ENCODE peak calls at places on chromosomes 13 and 19, in eight cellular contexts. One of them, this sample, is unnamed.

GRCh38 chr13:35927554-35927953 is 203.6 kb downstream of the DCLK1 start:
- DNase-seq in uterus: peak; percentile 75
- DNase-seq in lower leg skin: no peak
- DNase-seq in substantia nigra: no peak
- DNase-seq in stimulated activated CD4-positive, alpha-beta T cell treated with anti-CD3 and anti-CD28 coated beads, Interleukin-1b, Interleukin-23, amount 100 ng/mL, for 1 hour: no peak
- DNase-seq in stimulated activated CD8-positive, alpha-beta memory T cell treated with anti-CD3 and anti-CD28 coated beads, Interleukin-4, amount 100 ng/mL, for 1 hour: no peak
- DNase-seq in adrenal gland: peak; percentile 46
- DNase-seq in SHP77 treated with DMSO at 0.1 percent for 48 hours: no peak
- DNase-seq in this sample: no peak

GRCh38 chr13:113845723-113846638 is 17.9 kb downstream of the GAS6 start:
- DNase-seq in stimulated activated CD4-positive, alpha-beta T cell treated with anti-CD3 and anti-CD28 coated beads, Interleukin-1b, Interleukin-23, amount 100 ng/mL, for 1 hour: no peak
- DNase-seq in substantia nigra: no peak
- DNase-seq in lower leg skin: no peak
- DNase-seq in uterus: peak; percentile 16
- DNase-seq in stimulated activated CD8-positive, alpha-beta memory T cell treated with anti-CD3 and anti-CD28 coated beads, Interleukin-4, amount 100 ng/mL, for 1 hour: no peak
- DNase-seq in adrenal gland: no peak
- DNase-seq in SHP77 treated with DMSO at 0.1 percent for 48 hours: no peak
- DNase-seq in this sample: no peak

GRCh38 chr13:48562296-48563066 is 29.6 kb upstream of the RCBTB2 start:
- DNase-seq in lower leg skin: no peak
- DNase-seq in uterus: no peak
- DNase-seq in adrenal gland: no peak
- DNase-seq in substantia nigra: no peak
- DNase-seq in SHP77 treated with DMSO at 0.1 percent for 48 hours: no peak
- DNase-seq in stimulated activated CD8-positive, alpha-beta memory T cell treated with anti-CD3 and anti-CD28 coated beads, Interleukin-4, amount 100 ng/mL, for 1 hour: peak; percentile 42
- DNase-seq in stimulated activated CD4-positive, alpha-beta T cell treated with anti-CD3 and anti-CD28 coated beads, Interleukin-1b, Interleukin-23, amount 100 ng/mL, for 1 hour: no peak
- DNase-seq in this sample: peak; percentile 34

GRCh38 chr19:57167385-57167784 is at the start of gene DUXA:
- DNase-seq in lower leg skin: no peak
- DNase-seq in uterus: no peak
- DNase-seq in stimulated activated CD8-positive, alpha-beta memory T cell treated with anti-CD3 and anti-CD28 coated beads, Interleukin-4, amount 100 ng/mL, for 1 hour: no peak
- DNase-seq in adrenal gland: no peak
- DNase-seq in SHP77 treated with DMSO at 0.1 percent for 48 hours: no peak
- DNase-seq in stimulated activated CD4-positive, alpha-beta T cell treated with anti-CD3 and anti-CD28 coated beads, Interleukin-1b, Interleukin-23, amount 100 ng/mL, for 1 hour: no peak
- DNase-seq in substantia nigra: no peak
- DNase-seq in this sample: no peak

GRCh38 chr19:29876414-29876813 is 64.6 kb downstream of the CCNE1 start:
- DNase-seq in stimulated activated CD8-positive, alpha-beta memory T cell treated with anti-CD3 and anti-CD28 coated beads, Interleukin-4, amount 100 ng/mL, for 1 hour: no peak
- DNase-seq in lower leg skin: no peak
- DNase-seq in SHP77 treated with DMSO at 0.1 percent for 48 hours: no peak
- DNase-seq in stimulated activated CD4-positive, alpha-beta T cell treated with anti-CD3 and anti-CD28 coated beads, Interleukin-1b, Interleukin-23, amount 100 ng/mL, for 1 hour: no peak
- DNase-seq in uterus: no peak
- DNase-seq in adrenal gland: no peak
- DNase-seq in substantia nigra: no peak
- DNase-seq in this sample: no peak

GRCh38 chr19:19628499-19629134 is 597 bp upstream of the LPAR2 start:
- DNase-seq in lower leg skin: no peak
- DNase-seq in substantia nigra: no peak
- DNase-seq in uterus: no peak
- DNase-seq in SHP77 treated with DMSO at 0.1 percent for 48 hours: no peak
- DNase-seq in stimulated activated CD8-positive, alpha-beta memory T cell treated with anti-CD3 and anti-CD28 coated beads, Interleukin-4, amount 100 ng/mL, for 1 hour: peak; percentile 6
- DNase-seq in stimulated activated CD4-positive, alpha-beta T cell treated with anti-CD3 and anti-CD28 coated beads, Interleukin-1b, Interleukin-23, amount 100 ng/mL, for 1 hour: no peak
- DNase-seq in adrenal gland: peak; percentile 83
- DNase-seq in this sample: no peak

GRCh38 chr13:67137044-67137735 is 92.9 kb downstream of the PCDH9 start:
- DNase-seq in stimulated activated CD4-positive, alpha-beta T cell treated with anti-CD3 and anti-CD28 coated beads, Interleukin-1b, Interleukin-23, amount 100 ng/mL, for 1 hour: no peak
- DNase-seq in adrenal gland: no peak
- DNase-seq in lower leg skin: no peak
- DNase-seq in stimulated activated CD8-positive, alpha-beta memory T cell treated with anti-CD3 and anti-CD28 coated beads, Interleukin-4, amount 100 ng/mL, for 1 hour: no peak
- DNase-seq in SHP77 treated with DMSO at 0.1 percent for 48 hours: no peak
- DNase-seq in substantia nigra: no peak
- DNase-seq in uterus: no peak
- DNase-seq in this sample: no peak

GRCh38 chr13:41568990-41569387 is 111.6 kb downstream of the RGCC start:
- DNase-seq in lower leg skin: no peak
- DNase-seq in SHP77 treated with DMSO at 0.1 percent for 48 hours: no peak
- DNase-seq in adrenal gland: no peak
- DNase-seq in stimulated activated CD8-positive, alpha-beta memory T cell treated with anti-CD3 and anti-CD28 coated beads, Interleukin-4, amount 100 ng/mL, for 1 hour: no peak
- DNase-seq in uterus: no peak
- DNase-seq in stimulated activated CD4-positive, alpha-beta T cell treated with anti-CD3 and anti-CD28 coated beads, Interleukin-1b, Interleukin-23, amount 100 ng/mL, for 1 hour: no peak
- DNase-seq in substantia nigra: no peak
- DNase-seq in this sample: no peak

GRCh38 chr19:48558018-48558684 is 6.2 kb downstream of the SULT2B1 start:
- DNase-seq in uterus: no peak
- DNase-seq in lower leg skin: peak; percentile 90
- DNase-seq in stimulated activated CD4-positive, alpha-beta T cell treated with anti-CD3 and anti-CD28 coated beads, Interleukin-1b, Interleukin-23, amount 100 ng/mL, for 1 hour: no peak
- DNase-seq in SHP77 treated with DMSO at 0.1 percent for 48 hours: no peak
- DNase-seq in substantia nigra: no peak
- DNase-seq in adrenal gland: peak; percentile 77
- DNase-seq in stimulated activated CD8-positive, alpha-beta memory T cell treated with anti-CD3 and anti-CD28 coated beads, Interleukin-4, amount 100 ng/mL, for 1 hour: no peak
- DNase-seq in this sample: peak; percentile 49

GRCh38 chr13:32600891-32601290 is 14.6 kb downstream of the PDS5B start:
- DNase-seq in stimulated activated CD8-positive, alpha-beta memory T cell treated with anti-CD3 and anti-CD28 coated beads, Interleukin-4, amount 100 ng/mL, for 1 hour: no peak
- DNase-seq in stimulated activated CD4-positive, alpha-beta T cell treated with anti-CD3 and anti-CD28 coated beads, Interleukin-1b, Interleukin-23, amount 100 ng/mL, for 1 hour: no peak
- DNase-seq in adrenal gland: no peak
- DNase-seq in substantia nigra: no peak
- DNase-seq in lower leg skin: no peak
- DNase-seq in SHP77 treated with DMSO at 0.1 percent for 48 hours: no peak
- DNase-seq in uterus: no peak
- DNase-seq in this sample: no peak

GRCh38 chr13:40094056-40094455 is 438.6 kb downstream of the COG6 start:
- DNase-seq in substantia nigra: no peak
- DNase-seq in lower leg skin: no peak
- DNase-seq in adrenal gland: no peak
- DNase-seq in stimulated activated CD4-positive, alpha-beta T cell treated with anti-CD3 and anti-CD28 coated beads, Interleukin-1b, Interleukin-23, amount 100 ng/mL, for 1 hour: no peak
- DNase-seq in SHP77 treated with DMSO at 0.1 percent for 48 hours: no peak
- DNase-seq in stimulated activated CD8-positive, alpha-beta memory T cell treated with anti-CD3 and anti-CD28 coated beads, Interleukin-4, amount 100 ng/mL, for 1 hour: no peak
- DNase-seq in uterus: no peak
- DNase-seq in this sample: no peak

GRCh38 chr19:19613456-19613855 is 5.0 kb downstream of the PBX4 start:
- DNase-seq in adrenal gland: no peak
- DNase-seq in SHP77 treated with DMSO at 0.1 percent for 48 hours: no peak
- DNase-seq in uterus: no peak
- DNase-seq in stimulated activated CD8-positive, alpha-beta memory T cell treated with anti-CD3 and anti-CD28 coated beads, Interleukin-4, amount 100 ng/mL, for 1 hour: no peak
- DNase-seq in stimulated activated CD4-positive, alpha-beta T cell treated with anti-CD3 and anti-CD28 coated beads, Interleukin-1b, Interleukin-23, amount 100 ng/mL, for 1 hour: no peak
- DNase-seq in lower leg skin: no peak
- DNase-seq in substantia nigra: no peak
- DNase-seq in this sample: no peak

GRCh38 chr19:41699231-41699967 is 9.0 kb upstream of the CEACAM5 start:
- DNase-seq in uterus: no peak
- DNase-seq in substantia nigra: no peak
- DNase-seq in stimulated activated CD4-positive, alpha-beta T cell treated with anti-CD3 and anti-CD28 coated beads, Interleukin-1b, Interleukin-23, amount 100 ng/mL, for 1 hour: no peak
- DNase-seq in adrenal gland: no peak
- DNase-seq in lower leg skin: peak; percentile 59
- DNase-seq in SHP77 treated with DMSO at 0.1 percent for 48 hours: no peak
- DNase-seq in stimulated activated CD8-positive, alpha-beta memory T cell treated with anti-CD3 and anti-CD28 coated beads, Interleukin-4, amount 100 ng/mL, for 1 hour: no peak
- DNase-seq in this sample: no peak

GRCh38 chr13:31151837-31152236 is 9.9 kb downstream of the HSPH1 start:
- DNase-seq in stimulated activated CD8-positive, alpha-beta memory T cell treated with anti-CD3 and anti-CD28 coated beads, Interleukin-4, amount 100 ng/mL, for 1 hour: no peak
- DNase-seq in uterus: no peak
- DNase-seq in lower leg skin: no peak
- DNase-seq in SHP77 treated with DMSO at 0.1 percent for 48 hours: no peak
- DNase-seq in substantia nigra: no peak
- DNase-seq in stimulated activated CD4-positive, alpha-beta T cell treated with anti-CD3 and anti-CD28 coated beads, Interleukin-1b, Interleukin-23, amount 100 ng/mL, for 1 hour: no peak
- DNase-seq in adrenal gland: no peak
- DNase-seq in this sample: no peak

GRCh38 chr13:27619093-27619705 is 1.1 kb downstream of the LNX2 start:
- DNase-seq in adrenal gland: no peak
- DNase-seq in stimulated activated CD8-positive, alpha-beta memory T cell treated with anti-CD3 and anti-CD28 coated beads, Interleukin-4, amount 100 ng/mL, for 1 hour: no peak
- DNase-seq in substantia nigra: no peak
- DNase-seq in SHP77 treated with DMSO at 0.1 percent for 48 hours: no peak
- DNase-seq in lower leg skin: no peak
- DNase-seq in uterus: no peak
- DNase-seq in stimulated activated CD4-positive, alpha-beta T cell treated with anti-CD3 and anti-CD28 coated beads, Interleukin-1b, Interleukin-23, amount 100 ng/mL, for 1 hour: no peak
- DNase-seq in this sample: no peak

GRCh38 chr13:113981611-113982295 is 7.9 kb upstream of the C13orf46 start:
- DNase-seq in uterus: peak; percentile 8
- DNase-seq in stimulated activated CD8-positive, alpha-beta memory T cell treated with anti-CD3 and anti-CD28 coated beads, Interleukin-4, amount 100 ng/mL, for 1 hour: no peak
- DNase-seq in adrenal gland: no peak
- DNase-seq in substantia nigra: no peak
- DNase-seq in SHP77 treated with DMSO at 0.1 percent for 48 hours: no peak
- DNase-seq in stimulated activated CD4-positive, alpha-beta T cell treated with anti-CD3 and anti-CD28 coated beads, Interleukin-1b, Interleukin-23, amount 100 ng/mL, for 1 hour: no peak
- DNase-seq in lower leg skin: peak; percentile 83
- DNase-seq in this sample: no peak

GRCh38 chr19:7908742-7909461 is 5.2 kb downstream of the MAP2K7 start:
- DNase-seq in substantia nigra: no peak
- DNase-seq in adrenal gland: no peak
- DNase-seq in lower leg skin: no peak
- DNase-seq in uterus: peak; percentile 12
- DNase-seq in SHP77 treated with DMSO at 0.1 percent for 48 hours: no peak
- DNase-seq in stimulated activated CD8-positive, alpha-beta memory T cell treated with anti-CD3 and anti-CD28 coated beads, Interleukin-4, amount 100 ng/mL, for 1 hour: no peak
- DNase-seq in stimulated activated CD4-positive, alpha-beta T cell treated with anti-CD3 and anti-CD28 coated beads, Interleukin-1b, Interleukin-23, amount 100 ng/mL, for 1 hour: no peak
- DNase-seq in this sample: no peak

GRCh38 chr19:31145909-31146453 is 203.3 kb downstream of the TSHZ3 start:
- DNase-seq in SHP77 treated with DMSO at 0.1 percent for 48 hours: no peak
- DNase-seq in substantia nigra: no peak
- DNase-seq in adrenal gland: no peak
- DNase-seq in lower leg skin: peak; percentile 72
- DNase-seq in uterus: no peak
- DNase-seq in stimulated activated CD8-positive, alpha-beta memory T cell treated with anti-CD3 and anti-CD28 coated beads, Interleukin-4, amount 100 ng/mL, for 1 hour: no peak
- DNase-seq in stimulated activated CD4-positive, alpha-beta T cell treated with anti-CD3 and anti-CD28 coated beads, Interleukin-1b, Interleukin-23, amount 100 ng/mL, for 1 hour: no peak
- DNase-seq in this sample: no peak

GRCh38 chr13:24618219-24618955 is 61.8 kb upstream of the ATP12A start:
- DNase-seq in stimulated activated CD4-positive, alpha-beta T cell treated with anti-CD3 and anti-CD28 coated beads, Interleukin-1b, Interleukin-23, amount 100 ng/mL, for 1 hour: no peak
- DNase-seq in adrenal gland: no peak
- DNase-seq in lower leg skin: no peak
- DNase-seq in SHP77 treated with DMSO at 0.1 percent for 48 hours: no peak
- DNase-seq in uterus: no peak
- DNase-seq in stimulated activated CD8-positive, alpha-beta memory T cell treated with anti-CD3 and anti-CD28 coated beads, Interleukin-4, amount 100 ng/mL, for 1 hour: peak; percentile 58
- DNase-seq in substantia nigra: no peak
- DNase-seq in this sample: no peak

GRCh38 chr13:32824061-32824460 is 192.2 kb upstream of the KL start:
- DNase-seq in stimulated activated CD4-positive, alpha-beta T cell treated with anti-CD3 and anti-CD28 coated beads, Interleukin-1b, Interleukin-23, amount 100 ng/mL, for 1 hour: no peak
- DNase-seq in adrenal gland: no peak
- DNase-seq in lower leg skin: no peak
- DNase-seq in stimulated activated CD8-positive, alpha-beta memory T cell treated with anti-CD3 and anti-CD28 coated beads, Interleukin-4, amount 100 ng/mL, for 1 hour: no peak
- DNase-seq in substantia nigra: no peak
- DNase-seq in SHP77 treated with DMSO at 0.1 percent for 48 hours: no peak
- DNase-seq in uterus: no peak
- DNase-seq in this sample: no peak

GRCh38 chr19:18074192-18074591 is 12.5 kb downstream of the IL12RB1 start:
- DNase-seq in adrenal gland: no peak
- DNase-seq in substantia nigra: no peak
- DNase-seq in stimulated activated CD8-positive, alpha-beta memory T cell treated with anti-CD3 and anti-CD28 coated beads, Interleukin-4, amount 100 ng/mL, for 1 hour: no peak
- DNase-seq in stimulated activated CD4-positive, alpha-beta T cell treated with anti-CD3 and anti-CD28 coated beads, Interleukin-1b, Interleukin-23, amount 100 ng/mL, for 1 hour: no peak
- DNase-seq in lower leg skin: no peak
- DNase-seq in uterus: no peak
- DNase-seq in SHP77 treated with DMSO at 0.1 percent for 48 hours: no peak
- DNase-seq in this sample: no peak

GRCh38 chr13:41546372-41547252 is 89.3 kb downstream of the RGCC start:
- DNase-seq in adrenal gland: no peak
- DNase-seq in SHP77 treated with DMSO at 0.1 percent for 48 hours: no peak
- DNase-seq in stimulated activated CD4-positive, alpha-beta T cell treated with anti-CD3 and anti-CD28 coated beads, Interleukin-1b, Interleukin-23, amount 100 ng/mL, for 1 hour: no peak
- DNase-seq in lower leg skin: no peak
- DNase-seq in substantia nigra: no peak
- DNase-seq in stimulated activated CD8-positive, alpha-beta memory T cell treated with anti-CD3 and anti-CD28 coated beads, Interleukin-4, amount 100 ng/mL, for 1 hour: no peak
- DNase-seq in uterus: no peak
- DNase-seq in this sample: no peak

GRCh38 chr13:41900918-41901317 is 60.0 kb downstream of the VWA8 start:
- DNase-seq in substantia nigra: no peak
- DNase-seq in adrenal gland: peak; percentile 27
- DNase-seq in lower leg skin: no peak
- DNase-seq in SHP77 treated with DMSO at 0.1 percent for 48 hours: no peak
- DNase-seq in uterus: no peak
- DNase-seq in stimulated activated CD8-positive, alpha-beta memory T cell treated with anti-CD3 and anti-CD28 coated beads, Interleukin-4, amount 100 ng/mL, for 1 hour: no peak
- DNase-seq in stimulated activated CD4-positive, alpha-beta T cell treated with anti-CD3 and anti-CD28 coated beads, Interleukin-1b, Interleukin-23, amount 100 ng/mL, for 1 hour: no peak
- DNase-seq in this sample: no peak

GRCh38 chr19:27675771-27676170 is 1537.2 kb downstream of the UQCRFS1 start:
- DNase-seq in SHP77 treated with DMSO at 0.1 percent for 48 hours: no peak
- DNase-seq in adrenal gland: no peak
- DNase-seq in stimulated activated CD8-positive, alpha-beta memory T cell treated with anti-CD3 and anti-CD28 coated beads, Interleukin-4, amount 100 ng/mL, for 1 hour: no peak
- DNase-seq in lower leg skin: peak; percentile 17
- DNase-seq in substantia nigra: no peak
- DNase-seq in stimulated activated CD4-positive, alpha-beta T cell treated with anti-CD3 and anti-CD28 coated beads, Interleukin-1b, Interleukin-23, amount 100 ng/mL, for 1 hour: no peak
- DNase-seq in uterus: no peak
- DNase-seq in this sample: no peak

GRCh38 chr19:44539236-44539819 is 9.9 kb upstream of the CEACAM20 start:
- DNase-seq in uterus: no peak
- DNase-seq in adrenal gland: no peak
- DNase-seq in substantia nigra: no peak
- DNase-seq in SHP77 treated with DMSO at 0.1 percent for 48 hours: no peak
- DNase-seq in lower leg skin: no peak
- DNase-seq in stimulated activated CD4-positive, alpha-beta T cell treated with anti-CD3 and anti-CD28 coated beads, Interleukin-1b, Interleukin-23, amount 100 ng/mL, for 1 hour: no peak
- DNase-seq in stimulated activated CD8-positive, alpha-beta memory T cell treated with anti-CD3 and anti-CD28 coated beads, Interleukin-4, amount 100 ng/mL, for 1 hour: no peak
- DNase-seq in this sample: no peak

GRCh38 chr19:15154002-15154612 is 46.7 kb downstream of the NOTCH3 start:
- DNase-seq in SHP77 treated with DMSO at 0.1 percent for 48 hours: no peak
- DNase-seq in uterus: no peak
- DNase-seq in stimulated activated CD4-positive, alpha-beta T cell treated with anti-CD3 and anti-CD28 coated beads, Interleukin-1b, Interleukin-23, amount 100 ng/mL, for 1 hour: no peak
- DNase-seq in stimulated activated CD8-positive, alpha-beta memory T cell treated with anti-CD3 and anti-CD28 coated beads, Interleukin-4, amount 100 ng/mL, for 1 hour: no peak
- DNase-seq in lower leg skin: no peak
- DNase-seq in adrenal gland: no peak
- DNase-seq in substantia nigra: no peak
- DNase-seq in this sample: peak; percentile 58

GRCh38 chr13:91133941-91134772 is 213.3 kb upstream of the MIR17HG start:
- DNase-seq in adrenal gland: peak; percentile 39
- DNase-seq in stimulated activated CD8-positive, alpha-beta memory T cell treated with anti-CD3 and anti-CD28 coated beads, Interleukin-4, amount 100 ng/mL, for 1 hour: no peak
- DNase-seq in substantia nigra: peak; percentile 39
- DNase-seq in SHP77 treated with DMSO at 0.1 percent for 48 hours: peak; percentile 67
- DNase-seq in lower leg skin: no peak
- DNase-seq in stimulated activated CD4-positive, alpha-beta T cell treated with anti-CD3 and anti-CD28 coated beads, Interleukin-1b, Interleukin-23, amount 100 ng/mL, for 1 hour: no peak
- DNase-seq in uterus: no peak
- DNase-seq in this sample: peak; percentile 93

GRCh38 chr19:13834308-13834790 is 39.1 kb downstream of the ZSWIM4 start:
- DNase-seq in uterus: no peak
- DNase-seq in lower leg skin: no peak
- DNase-seq in substantia nigra: no peak
- DNase-seq in adrenal gland: peak; percentile 68
- DNase-seq in stimulated activated CD4-positive, alpha-beta T cell treated with anti-CD3 and anti-CD28 coated beads, Interleukin-1b, Interleukin-23, amount 100 ng/mL, for 1 hour: no peak
- DNase-seq in SHP77 treated with DMSO at 0.1 percent for 48 hours: no peak
- DNase-seq in stimulated activated CD8-positive, alpha-beta memory T cell treated with anti-CD3 and anti-CD28 coated beads, Interleukin-4, amount 100 ng/mL, for 1 hour: no peak
- DNase-seq in this sample: no peak

GRCh38 chr19:54364775-54365257 is at the start of gene LAIR1:
- DNase-seq in substantia nigra: no peak
- DNase-seq in uterus: peak; percentile 18
- DNase-seq in SHP77 treated with DMSO at 0.1 percent for 48 hours: no peak
- DNase-seq in lower leg skin: no peak
- DNase-seq in stimulated activated CD8-positive, alpha-beta memory T cell treated with anti-CD3 and anti-CD28 coated beads, Interleukin-4, amount 100 ng/mL, for 1 hour: peak; percentile 26
- DNase-seq in stimulated activated CD4-positive, alpha-beta T cell treated with anti-CD3 and anti-CD28 coated beads, Interleukin-1b, Interleukin-23, amount 100 ng/mL, for 1 hour: no peak
- DNase-seq in adrenal gland: no peak
- DNase-seq in this sample: no peak

GRCh38 chr19:6663236-6664187 is 6.4 kb downstream of the TNFSF14 start:
- DNase-seq in adrenal gland: no peak
- DNase-seq in lower leg skin: no peak
- DNase-seq in SHP77 treated with DMSO at 0.1 percent for 48 hours: no peak
- DNase-seq in stimulated activated CD4-positive, alpha-beta T cell treated with anti-CD3 and anti-CD28 coated beads, Interleukin-1b, Interleukin-23, amount 100 ng/mL, for 1 hour: no peak
- DNase-seq in stimulated activated CD8-positive, alpha-beta memory T cell treated with anti-CD3 and anti-CD28 coated beads, Interleukin-4, amount 100 ng/mL, for 1 hour: no peak
- DNase-seq in substantia nigra: no peak
- DNase-seq in uterus: no peak
- DNase-seq in this sample: no peak